ENCODE peak calls at places on chromosome 10, in six cellular contexts. One of them, this sample, is unnamed.

GRCh38 chr10:44966129-44966815 is 6.7 kb downstream of the RASSF4 start:
- DNase-seq in iPS DF 19.7: no peak
- DNase-seq in HFFc6: no peak
- DNase-seq in left cardiac atrium: no peak
- DNase-seq in NCI-H2227 treated with DMSO at 0.1 percent for 48 hours: no peak
- DNase-seq in amygdala: no peak
- DNase-seq in this sample: no peak

GRCh38 chr10:113463083-113463482 is 89.8 kb upstream of the HABP2 start:
- DNase-seq in HFFc6: no peak
- DNase-seq in left cardiac atrium: no peak
- DNase-seq in amygdala: no peak
- DNase-seq in NCI-H2227 treated with DMSO at 0.1 percent for 48 hours: no peak
- DNase-seq in iPS DF 19.7: no peak
- DNase-seq in this sample: no peak

GRCh38 chr10:77894058-77894457 is 32.5 kb downstream of the DLG5 start:
- DNase-seq in NCI-H2227 treated with DMSO at 0.1 percent for 48 hours: no peak
- DNase-seq in HFFc6: no peak
- DNase-seq in left cardiac atrium: no peak
- DNase-seq in iPS DF 19.7: no peak
- DNase-seq in amygdala: no peak
- DNase-seq in this sample: no peak

GRCh38 chr10:127853868-127854768 is 38.6 kb downstream of the CLRN3 start:
- DNase-seq in NCI-H2227 treated with DMSO at 0.1 percent for 48 hours: peak; percentile 1
- DNase-seq in left cardiac atrium: peak; percentile 65
- DNase-seq in amygdala: peak; percentile 21
- DNase-seq in HFFc6: peak; percentile 0
- DNase-seq in iPS DF 19.7: peak; percentile 48
- DNase-seq in this sample: peak; percentile 27

GRCh38 chr10:126684171-126684745 is 13.8 kb upstream of the C10orf90 start:
- DNase-seq in iPS DF 19.7: no peak
- DNase-seq in amygdala: no peak
- DNase-seq in left cardiac atrium: no peak
- DNase-seq in HFFc6: no peak
- DNase-seq in NCI-H2227 treated with DMSO at 0.1 percent for 48 hours: no peak
- DNase-seq in this sample: no peak

GRCh38 chr10:84308481-84309304 is 19.7 kb upstream of the CCSER2 start:
- DNase-seq in HFFc6: no peak
- DNase-seq in left cardiac atrium: peak; percentile 67
- DNase-seq in iPS DF 19.7: no peak
- DNase-seq in NCI-H2227 treated with DMSO at 0.1 percent for 48 hours: no peak
- DNase-seq in amygdala: no peak
- DNase-seq in this sample: no peak

GRCh38 chr10:122981066-122981464 is 864 bp downstream of the PSTK start:
- DNase-seq in left cardiac atrium: no peak
- DNase-seq in iPS DF 19.7: no peak
- DNase-seq in NCI-H2227 treated with DMSO at 0.1 percent for 48 hours: peak; percentile 47
- DNase-seq in amygdala: no peak
- DNase-seq in HFFc6: peak; percentile 60
- DNase-seq in this sample: no peak

GRCh38 chr10:28796606-28797512 is 119.5 kb downstream of the BAMBI start:
- DNase-seq in left cardiac atrium: peak; percentile 80
- DNase-seq in HFFc6: no peak
- DNase-seq in amygdala: no peak
- DNase-seq in iPS DF 19.7: no peak
- DNase-seq in NCI-H2227 treated with DMSO at 0.1 percent for 48 hours: no peak
- DNase-seq in this sample: peak; percentile 8

GRCh38 chr10:84424731-84425165 is 96.4 kb downstream of the CCSER2 start:
- DNase-seq in NCI-H2227 treated with DMSO at 0.1 percent for 48 hours: no peak
- DNase-seq in iPS DF 19.7: no peak
- DNase-seq in amygdala: no peak
- DNase-seq in HFFc6: peak; percentile 93
- DNase-seq in left cardiac atrium: peak; percentile 88
- DNase-seq in this sample: peak; percentile 91

GRCh38 chr10:113960617-113961260 is 82.9 kb upstream of the ADRB1 start:
- DNase-seq in HFFc6: no peak
- DNase-seq in left cardiac atrium: no peak
- DNase-seq in iPS DF 19.7: no peak
- DNase-seq in NCI-H2227 treated with DMSO at 0.1 percent for 48 hours: no peak
- DNase-seq in amygdala: no peak
- DNase-seq in this sample: no peak

GRCh38 chr10:31413325-31413724 is 94.3 kb downstream of the ZEB1 start:
- DNase-seq in left cardiac atrium: no peak
- DNase-seq in HFFc6: peak; percentile 48
- DNase-seq in amygdala: no peak
- DNase-seq in NCI-H2227 treated with DMSO at 0.1 percent for 48 hours: no peak
- DNase-seq in iPS DF 19.7: no peak
- DNase-seq in this sample: no peak

GRCh38 chr10:75508814-75509306 is 77.4 kb downstream of the LRMDA start:
- DNase-seq in amygdala: no peak
- DNase-seq in iPS DF 19.7: no peak
- DNase-seq in left cardiac atrium: no peak
- DNase-seq in NCI-H2227 treated with DMSO at 0.1 percent for 48 hours: no peak
- DNase-seq in HFFc6: no peak
- DNase-seq in this sample: no peak

GRCh38 chr10:119337796-119338432 is 130.5 kb downstream of the GRK5 start:
- DNase-seq in left cardiac atrium: peak; percentile 21
- DNase-seq in NCI-H2227 treated with DMSO at 0.1 percent for 48 hours: no peak
- DNase-seq in iPS DF 19.7: no peak
- DNase-seq in HFFc6: no peak
- DNase-seq in amygdala: no peak
- DNase-seq in this sample: no peak

GRCh38 chr10:129967579-129968019 is 3.5 kb upstream of the EBF3 start:
- DNase-seq in amygdala: no peak
- DNase-seq in HFFc6: no peak
- DNase-seq in iPS DF 19.7: no peak
- DNase-seq in left cardiac atrium: no peak
- DNase-seq in NCI-H2227 treated with DMSO at 0.1 percent for 48 hours: no peak
- DNase-seq in this sample: no peak

GRCh38 chr10:96991313-96991841 is 159.3 kb downstream of the LCOR start:
- DNase-seq in amygdala: no peak
- DNase-seq in HFFc6: peak; percentile 84
- DNase-seq in left cardiac atrium: no peak
- DNase-seq in iPS DF 19.7: no peak
- DNase-seq in NCI-H2227 treated with DMSO at 0.1 percent for 48 hours: no peak
- DNase-seq in this sample: peak; percentile 27

GRCh38 chr10:13139150-13139549 is 22.2 kb upstream of the MCM10 start:
- DNase-seq in amygdala: no peak
- DNase-seq in iPS DF 19.7: no peak
- DNase-seq in left cardiac atrium: no peak
- DNase-seq in HFFc6: no peak
- DNase-seq in NCI-H2227 treated with DMSO at 0.1 percent for 48 hours: no peak
- DNase-seq in this sample: no peak

This sample was measured in GM04504.